ENCODE peak calls at places on chromosome 16, in five cellular contexts. O is choroid plexus epithelial cell, H is prostate gland, K is fibroblast of the aortic adventitia, X is SK-N-SH. F is an unnamed sample.
A peak's percentile ranks its signal among the peaks of the same experiment; 100 is the strongest.

GRCh38 chr16:56348168-56349085 is 76.9 kb downstream of the AMFR start:
- DNase-seq in O (no peak), H (no peak), K (no peak), X (no peak), F (no peak)

GRCh38 chr16:85326113-85326793 is 214.0 kb upstream of the CIBAR2 start:
- DNase-seq in O (peak; percentile 51), H (no peak), K (no peak), X (no peak), F (peak; percentile 80)

GRCh38 chr16:53090591-53091507 is 36.1 kb downstream of the CHD9 start:
- DNase-seq in O (peak; percentile 99), H (peak; percentile 93), K (peak; percentile 99), X (peak; percentile 29), F (peak; percentile 99)

GRCh38 chr16:73064227-73064995 is 16.5 kb upstream of the ZFHX3 start:
- DNase-seq in O (no peak), H (no peak), K (peak; percentile 92), X (peak; percentile 32), F (peak; percentile 55)

GRCh38 chr16:82506734-82507133 is 120.0 kb upstream of the CDH13 start:
- DNase-seq in O (no peak), H (no peak), K (no peak), X (no peak), F (peak; percentile 18)

GRCh38 chr16:52469775-52470174 is 77.2 kb downstream of the TOX3 start:
- DNase-seq in O (peak; percentile 0), H (no peak), K (no peak), X (no peak), F (no peak)

GRCh38 chr16:57265850-57266530 is 18.5 kb downstream of the PLLP start:
- DNase-seq in O (no peak), H (peak; percentile 93), K (peak; percentile 73), X (peak; percentile 91), F (peak; percentile 73)

GRCh38 chr16:56788435-56788834 is 58.5 kb downstream of the NUP93 start:
- DNase-seq in O (no peak), H (no peak), K (no peak), X (no peak), F (no peak)

GRCh38 chr16:78142784-78143183 is 43.3 kb downstream of the WWOX start:
- DNase-seq in O (peak; percentile 28), H (no peak), K (peak; percentile 77), X (no peak), F (no peak)

GRCh38 chr16:4410335-4411075 is 5.9 kb downstream of the CORO7 start:
- DNase-seq in O (peak; percentile 96), H (peak; percentile 82), K (peak; percentile 80), X (peak; percentile 76), F (peak; percentile 99)

GRCh38 chr16:57038151-57038550 is 48.8 kb downstream of the NLRC5 start:
- DNase-seq in O (peak; percentile 39), H (no peak), K (no peak), X (no peak), F (peak; percentile 54)

GRCh38 chr16:82264781-82265180 is 94.8 kb upstream of the MPHOSPH6 start:
- DNase-seq in O (no peak), H (no peak), K (no peak), X (no peak), F (no peak)

GRCh38 chr16:3731126-3731935 is 14.0 kb upstream of the TRAP1 start:
- DNase-seq in O (no peak), H (no peak), K (no peak), X (no peak), F (no peak)

GRCh38 chr16:24776486-24777220 is 47.2 kb downstream of the TNRC6A start:
- DNase-seq in O (peak; percentile 41), H (no peak), K (peak; percentile 82), X (peak; percentile 47), F (peak; percentile 34)

GRCh38 chr16:85459529-85460251 is 153.4 kb upstream of the GSE1 start:
- DNase-seq in O (peak; percentile 38), H (no peak), K (no peak), X (no peak), F (peak; percentile 71)

GRCh38 chr16:83705856-83706255 is 101.9 kb upstream of the HSBP1 start:
- DNase-seq in O (peak; percentile 36), H (no peak), K (no peak), X (no peak), F (no peak)

DNA sequence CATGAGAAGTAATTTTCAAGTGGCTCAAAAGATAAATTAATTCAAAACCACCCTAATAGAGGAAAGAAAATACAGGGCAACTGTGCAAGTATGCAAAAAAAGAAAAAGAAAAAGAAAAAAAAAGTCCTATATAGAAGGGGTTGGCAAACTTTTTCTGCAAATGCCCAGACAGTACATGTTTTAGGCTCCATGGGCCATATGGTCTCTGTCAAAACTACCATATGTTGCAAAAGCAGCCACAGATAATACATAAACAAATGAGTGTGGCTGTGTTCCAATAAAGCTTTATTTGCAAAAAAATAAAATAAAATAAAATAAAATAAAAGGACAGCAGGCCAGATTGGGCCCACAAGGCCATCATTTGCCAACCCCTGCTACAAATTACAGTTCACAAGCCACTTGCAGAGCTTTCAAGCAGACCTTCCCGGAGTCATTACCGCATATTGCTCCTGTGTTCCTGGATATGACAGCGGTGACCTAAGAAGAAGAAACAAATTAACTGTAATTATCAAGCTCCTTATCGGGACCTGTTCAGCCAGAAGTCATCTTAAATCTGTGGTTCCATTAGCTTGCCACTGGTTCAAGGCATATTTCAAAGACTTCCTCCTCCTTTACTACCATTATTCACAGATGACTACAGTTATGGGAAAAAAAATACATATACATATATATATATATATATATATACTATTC is 15.9 kb downstream of the ZC3H7A start:
- DNase-seq in O (no peak), H (no peak), K (peak; percentile 32), X (peak; percentile 35), F (peak; percentile 89)
- H3K4me3 ChIP-seq in O (no peak overlapping the region), H (no peak overlapping the region), K (no peak overlapping the region), X (no peak overlapping the region), F (no peak overlapping the region)

GRCh38 chr16:50591800-50592771 is 43.9 kb downstream of the NKD1 start:
- DNase-seq in O (no peak), H (peak; percentile 82), K (peak; percentile 45), X (peak; percentile 75), F (no peak)
- TF ChIP-seq CTCF in O (no peak), H (no peak), K (peak; percentile 24), X (no peak), F (no peak)

GRCh38 chr16:88532434-88533241 is 37.6 kb upstream of the ZC3H18 start:
- DNase-seq in O (no peak), H (no peak), K (no peak), X (no peak), F (no peak)
- H3K4me3 ChIP-seq in O (peak overlapping the region; percentile 67), H (peak overlapping the region; percentile 75), K (no peak overlapping the region), X (no peak overlapping the region), F (no peak overlapping the region)

GRCh38 chr16:63702981-63703590 is 1418.8 kb downstream of the CDH11 start:
- DNase-seq in O (no peak), H (no peak), K (no peak), X (no peak), F (no peak)
- TF ChIP-seq CTCF in O (no peak), H (no peak), K (no peak), X (no peak), F (no peak)

GRCh38 chr16:19884611-19885455 is at the start of gene GPRC5B:
- DNase-seq in O (peak; percentile 42), H (peak; percentile 43), K (peak; percentile 36), X (peak; percentile 91), F (peak; percentile 42)

GRCh38 chr16:19886061-19886792 is 1.6 kb upstream of the GPRC5B start:
- DNase-seq in O (peak; percentile 88), H (peak; percentile 58), K (peak; percentile 83), X (peak; percentile 70), F (peak; percentile 81)

GRCh38 chr16:19884021-19884485 is 595 bp downstream of the GPRC5B start:
- DNase-seq in O (no peak), H (no peak), K (no peak), X (peak; percentile 70), F (no peak)

GRCh38 chr16:19883296-19883951 is 1.2 kb downstream of the GPRC5B start:
- DNase-seq in O (peak; percentile 63), H (no peak), K (peak; percentile 55), X (peak; percentile 60), F (peak; percentile 52)

GRCh38 chr16:19885456-19886060 is 910 bp upstream of the GPRC5B start:
- DNase-seq in O (peak; percentile 21), H (no peak), K (no peak), X (no peak), F (peak; percentile 21)
- H3K4me3 ChIP-seq in O (peak overlapping the region; percentile 72), H (peak overlapping the region; percentile 77), K (peak overlapping the region; percentile 85), X (no peak overlapping the region), F (peak overlapping the region; percentile 83)

GRCh38 chr16:90023078-90023447 is 3.8 kb upstream of the DBNDD1 start:
- DNase-seq in O (no peak), H (no peak), K (no peak), X (no peak), F (no peak)

GRCh38 chr16:90022209-90023077 is 3.2 kb upstream of the DBNDD1 start:
- DNase-seq in O (peak; percentile 85), H (peak; percentile 90), K (peak; percentile 84), X (peak; percentile 96), F (peak; percentile 87)

GRCh38 chr16:90028985-90029384 is 9.7 kb upstream of the DBNDD1 start:
- DNase-seq in O (no peak), H (no peak), K (no peak), X (no peak), F (no peak)

GRCh38 chr16:90027611-90028010 is 8.4 kb upstream of the DBNDD1 start:
- DNase-seq in O (no peak), H (no peak), K (no peak), X (no peak), F (no peak)

DNA sequence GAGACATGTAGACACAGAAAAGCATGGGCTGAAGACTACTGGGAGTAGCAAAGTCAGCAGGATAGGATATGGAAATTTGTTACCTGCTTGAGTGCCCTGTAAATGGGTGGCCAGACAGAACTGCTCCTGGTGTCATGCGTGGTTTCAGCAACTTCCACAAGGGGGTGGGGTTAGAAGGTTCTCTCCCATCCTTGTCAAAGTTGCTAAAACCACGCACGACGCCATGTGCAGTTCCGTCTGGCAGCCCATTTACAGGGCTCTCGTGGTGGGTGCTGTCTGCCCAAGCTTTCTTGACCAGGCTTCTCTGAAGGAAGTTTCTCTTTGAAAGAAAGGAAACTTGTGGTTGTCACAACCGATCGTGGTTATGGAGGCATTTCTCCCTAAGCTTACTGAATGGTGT is 6.9 kb upstream of the DBNDD1 start:
- DNase-seq in O (no peak), H (no peak), K (no peak), X (no peak), F (no peak)
- TF ChIP-seq CTCF in O (peak; percentile 6), H (no peak), K (no peak), X (no peak), F (no peak)